ENCODE peak calls at places on chromosomes 3 and 15, in seven cellular contexts. One of them, this sample, is unnamed. For H3K9me3, the result is how much of the 10 kb centered on the place peaks cover.

GRCh38 chr3:39267631-39268553 is 11.9 kb downstream of the CX3CR1 start:
- DNase-seq in stomach: no peak
- DNase-seq in upper lobe of right lung: no peak
- DNase-seq in GM23248: no peak
- DNase-seq in cardiac muscle cell: no peak
- DNase-seq in body of pancreas: no peak
- DNase-seq in AG04450: no peak
- DNase-seq in this sample: no peak

GRCh38 chr3:55337641-55338174 is 149.4 kb downstream of the WNT5A start:
- DNase-seq in AG04450: no peak
- DNase-seq in GM23248: no peak
- DNase-seq in upper lobe of right lung: no peak
- DNase-seq in cardiac muscle cell: no peak
- DNase-seq in body of pancreas: no peak
- DNase-seq in stomach: no peak
- DNase-seq in this sample: no peak

GRCh38 chr3:25971736-25972135 is 181.8 kb downstream of the OXSM start:
- DNase-seq in stomach: no peak
- DNase-seq in upper lobe of right lung: no peak
- DNase-seq in cardiac muscle cell: no peak
- DNase-seq in AG04450: no peak
- DNase-seq in body of pancreas: no peak
- DNase-seq in GM23248: no peak
- DNase-seq in this sample: no peak

GRCh38 chr15:76991048-76991447 is 3.9 kb upstream of the PSTPIP1 start:
- DNase-seq in cardiac muscle cell: no peak
- DNase-seq in stomach: no peak
- DNase-seq in body of pancreas: peak
- DNase-seq in upper lobe of right lung: peak
- DNase-seq in GM23248: no peak
- DNase-seq in AG04450: no peak
- DNase-seq in this sample: no peak

GRCh38 chr15:90320062-90320884 is 31.8 kb upstream of the ZNF774 start:
- DNase-seq in body of pancreas: peak
- DNase-seq in upper lobe of right lung: peak
- DNase-seq in stomach: peak
- DNase-seq in AG04450: peak
- DNase-seq in cardiac muscle cell: peak
- DNase-seq in GM23248: peak
- DNase-seq in this sample: peak

GRCh38 chr3:108818404-108818803 is 4.2 kb upstream of the TRAT1 start:
- DNase-seq in upper lobe of right lung: no peak
- DNase-seq in cardiac muscle cell: peak
- DNase-seq in body of pancreas: peak
- DNase-seq in GM23248: peak
- DNase-seq in stomach: peak
- DNase-seq in AG04450: no peak
- DNase-seq in this sample: peak

GRCh38 chr3:48607519-48607918 is 1.9 kb downstream of the UQCRC1 start:
- DNase-seq in body of pancreas: no peak
- DNase-seq in AG04450: no peak
- DNase-seq in upper lobe of right lung: no peak
- DNase-seq in stomach: no peak
- DNase-seq in cardiac muscle cell: peak
- DNase-seq in GM23248: peak
- DNase-seq in this sample: no peak

GRCh38 chr3:30720586-30721313 is 114.3 kb downstream of the TGFBR2 start:
- DNase-seq in cardiac muscle cell: no peak
- DNase-seq in stomach: no peak
- DNase-seq in GM23248: peak
- DNase-seq in AG04450: peak
- DNase-seq in upper lobe of right lung: no peak
- DNase-seq in body of pancreas: no peak
- DNase-seq in this sample: no peak

GRCh38 chr3:66582721-66583141 is 81.9 kb upstream of the LRIG1 start:
- DNase-seq in upper lobe of right lung: no peak
- DNase-seq in cardiac muscle cell: no peak
- DNase-seq in GM23248: peak
- DNase-seq in AG04450: no peak
- DNase-seq in body of pancreas: no peak
- DNase-seq in stomach: no peak
- DNase-seq in this sample: peak

GRCh38 chr15:95132774-95133173 is 901.4 kb downstream of the MCTP2 start:
- DNase-seq in GM23248: peak
- DNase-seq in stomach: no peak
- DNase-seq in cardiac muscle cell: peak
- DNase-seq in body of pancreas: no peak
- DNase-seq in AG04450: peak
- DNase-seq in upper lobe of right lung: no peak
- DNase-seq in this sample: no peak

GRCh38 chr3:30779686-30780287 is 114.7 kb downstream of the GADL1 start:
- DNase-seq in AG04450: no peak
- DNase-seq in GM23248: peak
- DNase-seq in body of pancreas: no peak
- DNase-seq in stomach: no peak
- DNase-seq in cardiac muscle cell: peak
- DNase-seq in upper lobe of right lung: no peak
- DNase-seq in this sample: peak

GRCh38 chr3:63228087-63228486 is 50.0 kb upstream of the SYNPR start:
- DNase-seq in body of pancreas: no peak
- DNase-seq in cardiac muscle cell: no peak
- DNase-seq in stomach: no peak
- DNase-seq in upper lobe of right lung: no peak
- DNase-seq in AG04450: no peak
- DNase-seq in GM23248: no peak
- DNase-seq in this sample: no peak

GRCh38 chr3:123941150-123941941 is 19.7 kb downstream of the CCDC14 start:
- DNase-seq in stomach: no peak
- DNase-seq in cardiac muscle cell: no peak
- DNase-seq in GM23248: peak
- DNase-seq in upper lobe of right lung: no peak
- DNase-seq in body of pancreas: no peak
- DNase-seq in AG04450: no peak
- DNase-seq in this sample: no peak

GRCh38 chr15:89761009-89761831 is 10.2 kb upstream of the MESP1 start:
- DNase-seq in cardiac muscle cell: no peak
- DNase-seq in stomach: peak
- DNase-seq in GM23248: no peak
- DNase-seq in upper lobe of right lung: no peak
- DNase-seq in body of pancreas: peak
- DNase-seq in AG04450: no peak
- DNase-seq in this sample: no peak

GRCh38 chr3:33132019-33132360 is 18.2 kb downstream of the CRTAP start:
- DNase-seq in body of pancreas: no peak
- DNase-seq in cardiac muscle cell: no peak
- DNase-seq in AG04450: no peak
- DNase-seq in stomach: no peak
- DNase-seq in GM23248: no peak
- DNase-seq in upper lobe of right lung: no peak
- DNase-seq in this sample: no peak

GRCh38 chr3:90092994-90093393 is 985.6 kb downstream of the EPHA3 start:
- DNase-seq in upper lobe of right lung: no peak
- DNase-seq in cardiac muscle cell: peak
- DNase-seq in body of pancreas: no peak
- DNase-seq in GM23248: peak
- DNase-seq in stomach: no peak
- DNase-seq in AG04450: no peak
- DNase-seq in this sample: no peak

GRCh38 chr15:73674587-73674986 is 9.6 kb upstream of the CD276 start:
- DNase-seq in AG04450: no peak
- DNase-seq in GM23248: no peak
- DNase-seq in cardiac muscle cell: no peak
- DNase-seq in stomach: no peak
- DNase-seq in upper lobe of right lung: no peak
- DNase-seq in body of pancreas: no peak
- DNase-seq in this sample: no peak

GRCh38 chr15:82414536-82415191 is 15.0 kb upstream of the GOLGA6L9 start:
- DNase-seq in stomach: no peak
- DNase-seq in body of pancreas: no peak
- DNase-seq in AG04450: peak
- DNase-seq in upper lobe of right lung: no peak
- DNase-seq in GM23248: no peak
- DNase-seq in cardiac muscle cell: peak
- DNase-seq in this sample: no peak

GRCh38 chr3:14605070-14605469 is 46.5 kb upstream of the CCDC174 start:
- DNase-seq in upper lobe of right lung: no peak
- DNase-seq in cardiac muscle cell: no peak
- DNase-seq in GM23248: peak
- DNase-seq in body of pancreas: no peak
- DNase-seq in stomach: peak
- DNase-seq in AG04450: no peak
- DNase-seq in this sample: no peak

GRCh38 chr15:78983146-78983918 is 38.5 kb upstream of the CTSH start:
- DNase-seq in stomach: no peak
- DNase-seq in GM23248: no peak
- DNase-seq in body of pancreas: no peak
- DNase-seq in cardiac muscle cell: no peak
- DNase-seq in upper lobe of right lung: no peak
- DNase-seq in AG04450: no peak
- DNase-seq in this sample: no peak

GRCh38 chr3:38141952-38142273 is 3.5 kb downstream of the MYD88 start:
- DNase-seq in GM23248: no peak
- DNase-seq in body of pancreas: no peak
- DNase-seq in AG04450: no peak
- DNase-seq in upper lobe of right lung: no peak
- DNase-seq in stomach: no peak
- DNase-seq in cardiac muscle cell: no peak
- DNase-seq in this sample: no peak

GRCh38 chr15:83066761-83067637 is at the start of gene BTBD1:
- DNase-seq in GM23248: peak
- DNase-seq in cardiac muscle cell: peak
- DNase-seq in upper lobe of right lung: peak
- DNase-seq in stomach: peak
- DNase-seq in body of pancreas: peak
- DNase-seq in AG04450: peak
- DNase-seq in this sample: peak

GRCh38 chr3:71152892-71153265 is 430.6 kb downstream of the FOXP1 start:
- DNase-seq in AG04450: no peak
- DNase-seq in body of pancreas: no peak
- DNase-seq in upper lobe of right lung: no peak
- DNase-seq in cardiac muscle cell: no peak
- DNase-seq in stomach: peak
- DNase-seq in GM23248: no peak
- DNase-seq in this sample: no peak

GRCh38 chr3:33184863-33185262 is 33.7 kb downstream of the SUSD5 start:
- DNase-seq in cardiac muscle cell: no peak
- DNase-seq in GM23248: no peak
- DNase-seq in body of pancreas: no peak
- DNase-seq in AG04450: no peak
- DNase-seq in upper lobe of right lung: no peak
- DNase-seq in stomach: no peak
- DNase-seq in this sample: no peak

GRCh38 chr3:158659454-158660237 is 12.8 kb downstream of the LXN start:
- DNase-seq in upper lobe of right lung: no peak
- DNase-seq in body of pancreas: peak
- DNase-seq in cardiac muscle cell: peak
- DNase-seq in GM23248: peak
- DNase-seq in AG04450: peak
- DNase-seq in stomach: peak
- DNase-seq in this sample: peak

GRCh38 chr3:58965870-58966269 is 84.0 kb downstream of the CFAP20DC start:
- DNase-seq in stomach: no peak
- DNase-seq in AG04450: no peak
- DNase-seq in body of pancreas: no peak
- DNase-seq in upper lobe of right lung: no peak
- DNase-seq in cardiac muscle cell: peak
- DNase-seq in GM23248: peak
- DNase-seq in this sample: no peak

GRCh38 chr3:58962040-58962651 is 87.7 kb downstream of the CFAP20DC start:
- DNase-seq in stomach: no peak
- DNase-seq in upper lobe of right lung: no peak
- DNase-seq in GM23248: peak
- DNase-seq in body of pancreas: no peak
- DNase-seq in cardiac muscle cell: no peak
- DNase-seq in AG04450: no peak
- DNase-seq in this sample: no peak

GRCh38 chr3:58962816-58963215 is 87.0 kb downstream of the CFAP20DC start:
- DNase-seq in AG04450: no peak
- DNase-seq in stomach: no peak
- DNase-seq in GM23248: peak
- DNase-seq in body of pancreas: no peak
- DNase-seq in cardiac muscle cell: peak
- DNase-seq in upper lobe of right lung: no peak
- DNase-seq in this sample: no peak

DNA sequence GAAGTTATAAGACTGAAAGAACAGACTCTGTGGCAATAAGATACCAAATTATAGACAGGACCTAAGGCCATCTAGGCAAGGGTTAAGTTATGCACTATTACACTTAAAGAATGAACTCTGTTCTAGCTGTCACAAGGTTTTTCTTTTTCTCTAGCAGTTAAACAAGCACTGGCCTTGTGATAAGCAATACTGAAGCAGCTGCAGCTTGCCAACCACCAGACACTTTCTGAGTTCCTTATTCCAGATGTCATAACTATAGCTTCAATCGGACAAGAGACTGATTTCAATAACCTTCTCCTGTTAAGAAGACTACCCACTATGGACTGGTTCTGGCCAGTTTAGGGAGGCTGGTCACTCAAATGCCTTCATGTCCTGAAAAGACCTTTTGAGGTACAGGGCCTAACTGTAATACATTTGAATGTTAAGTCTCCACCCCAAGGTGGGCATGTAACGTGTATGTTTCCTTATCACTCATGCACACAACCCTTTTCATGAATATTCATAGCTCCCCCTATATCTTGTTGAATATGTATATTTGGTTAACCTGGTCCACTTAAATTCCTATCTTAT is 85.8 kb downstream of the CFAP20DC start:
- DNase-seq in AG04450: no peak
- DNase-seq in stomach: no peak
- DNase-seq in upper lobe of right lung: no peak
- DNase-seq in cardiac muscle cell: no peak
- DNase-seq in body of pancreas: no peak
- DNase-seq in GM23248: no peak
- DNase-seq in this sample: no peak
- H3K9me3 ChIP-seq in AG04450: under half
- H3K9me3 ChIP-seq in stomach: under half
- H3K9me3 ChIP-seq in upper lobe of right lung: under half
- H3K9me3 ChIP-seq in cardiac muscle cell: under half
- H3K9me3 ChIP-seq in body of pancreas: under half
- H3K9me3 ChIP-seq in GM23248: under half
- H3K9me3 ChIP-seq in this sample: under half

GRCh38 chr3:60755094-60755493 is 496.2 kb downstream of the FHIT start:
- DNase-seq in stomach: no peak
- DNase-seq in GM23248: peak
- DNase-seq in AG04450: no peak
- DNase-seq in cardiac muscle cell: no peak
- DNase-seq in body of pancreas: no peak
- DNase-seq in upper lobe of right lung: no peak
- DNase-seq in this sample: no peak
- H3K27ac ChIP-seq in stomach: no peak
- H3K27ac ChIP-seq in GM23248: no peak
- H3K27ac ChIP-seq in AG04450: no peak
- H3K27ac ChIP-seq in cardiac muscle cell: no peak
- H3K27ac ChIP-seq in body of pancreas: no peak
- H3K27ac ChIP-seq in upper lobe of right lung: no peak
- H3K27ac ChIP-seq in this sample: no peak

GRCh38 chr3:44722103-44722401 is 7.4 kb upstream of the ZNF501 start:
- DNase-seq in AG04450: no peak
- DNase-seq in body of pancreas: no peak
- DNase-seq in stomach: no peak
- DNase-seq in GM23248: peak
- DNase-seq in upper lobe of right lung: no peak
- DNase-seq in cardiac muscle cell: no peak
- DNase-seq in this sample: no peak
- H3K9me3 ChIP-seq in AG04450: half or more
- H3K9me3 ChIP-seq in body of pancreas: under half
- H3K9me3 ChIP-seq in stomach: half or more
- H3K9me3 ChIP-seq in GM23248: under half
- H3K9me3 ChIP-seq in upper lobe of right lung: half or more
- H3K9me3 ChIP-seq in cardiac muscle cell: under half
- H3K9me3 ChIP-seq in this sample: under half

GRCh38 chr3:186427627-186428026 is 65.6 kb upstream of the DGKG start:
- DNase-seq in body of pancreas: no peak
- DNase-seq in GM23248: no peak
- DNase-seq in AG04450: no peak
- DNase-seq in stomach: no peak
- DNase-seq in upper lobe of right lung: no peak
- DNase-seq in cardiac muscle cell: peak
- DNase-seq in this sample: no peak
- H3K27ac ChIP-seq in body of pancreas: no peak
- H3K27ac ChIP-seq in GM23248: no peak
- H3K27ac ChIP-seq in AG04450: no peak
- H3K27ac ChIP-seq in stomach: no peak
- H3K27ac ChIP-seq in upper lobe of right lung: no peak
- H3K27ac ChIP-seq in cardiac muscle cell: peak
- H3K27ac ChIP-seq in this sample: no peak